ENCODE peak calls at places on chromosomes 16 and 17, in six cellular contexts. Z is GM04503; T is M059J; P is anterior cingulate cortex; M is stimulated activated CD8-positive, alpha-beta memory T cell treated with anti-CD3 and anti-CD28 coated beads, Interleukin-2, amount 100 ng/mL, for 48 hours; V is WTC11. G is an unnamed sample.
A peak's percentile ranks its signal among the peaks of the same experiment; 100 is the strongest.

GRCh38 chr16:48831081-48831722 is 221.2 kb upstream of the N4BP1 start:
- DNase-seq in Z (no peak), T (peak; percentile 7), P (no peak), M (no peak), V (peak; percentile 61), G (no peak)

GRCh38 chr16:4320030-4320429 is 4.2 kb downstream of the GLIS2 start:
- DNase-seq in Z (no peak), T (no peak), P (no peak), M (no peak), V (no peak), G (no peak)

GRCh38 chr16:88672776-88673175 is 9.9 kb upstream of the MVD start:
- DNase-seq in Z (no peak), T (no peak), P (no peak), M (no peak), V (peak; percentile 80), G (no peak)

GRCh38 chr17:47652570-47652969 is 2.9 kb downstream of the KPNB1 start:
- DNase-seq in Z (no peak), T (no peak), P (no peak), M (no peak), V (no peak), G (peak; percentile 32)

GRCh38 chr17:78665952-78666920 is 89.0 kb upstream of the DNAH17 start:
- DNase-seq in Z (no peak), T (peak; percentile 45), P (no peak), M (peak; percentile 26), V (no peak), G (peak; percentile 43)

GRCh38 chr16:21526923-21527807 is 72.2 kb upstream of the METTL9 start:
- DNase-seq in Z (no peak), T (no peak), P (no peak), M (no peak), V (no peak), G (no peak)

GRCh38 chr16:85579199-85579598 is 33.9 kb upstream of the GSE1 start:
- DNase-seq in Z (no peak), T (no peak), P (no peak), M (no peak), V (peak; percentile 78), G (no peak)

GRCh38 chr16:68629315-68629900 is 15.7 kb upstream of the CDH3 start:
- DNase-seq in Z (no peak), T (no peak), P (no peak), M (no peak), V (peak; percentile 37), G (no peak)

GRCh38 chr17:45228985-45229517 is 7.4 kb downstream of the FMNL1 start:
- DNase-seq in Z (no peak), T (peak; percentile 83), P (no peak), M (peak; percentile 92), V (peak; percentile 59), G (peak; percentile 95)

GRCh38 chr16:143456-143855 is 5.0 kb upstream of the NPRL3 start:
- DNase-seq in Z (no peak), T (no peak), P (no peak), M (no peak), V (no peak), G (no peak)

GRCh38 chr16:75593825-75594820 is 27.9 kb downstream of the GABARAPL2 start:
- DNase-seq in Z (peak; percentile 17), T (peak; percentile 60), P (no peak), M (no peak), V (peak; percentile 44), G (peak; percentile 66)

GRCh38 chr16:83901101-83901500 is 2.2 kb downstream of the MLYCD start:
- DNase-seq in Z (peak; percentile 21), T (no peak), P (no peak), M (no peak), V (no peak), G (peak; percentile 14)

GRCh38 chr16:83098536-83098935 is 471.8 kb downstream of the CDH13 start:
- DNase-seq in Z (no peak), T (peak; percentile 24), P (no peak), M (no peak), V (no peak), G (no peak)

GRCh38 chr17:1720856-1721386 is 3.6 kb upstream of the WDR81 start:
- DNase-seq in Z (no peak), T (peak; percentile 52), P (no peak), M (peak; percentile 53), V (peak; percentile 84), G (peak; percentile 74)

GRCh38 chr17:7840875-7841274 is 6.9 kb downstream of the KDM6B start:
- DNase-seq in Z (no peak), T (no peak), P (no peak), M (no peak), V (no peak), G (no peak)

GRCh38 chr17:58501451-58501850 is 13.0 kb downstream of the MTMR4 start:
- DNase-seq in Z (no peak), T (no peak), P (no peak), M (no peak), V (no peak), G (no peak)

GRCh38 chr16:84881702-84882521 is 62.1 kb downstream of the CRISPLD2 start:
- DNase-seq in Z (peak; percentile 90), T (peak; percentile 87), P (no peak), M (no peak), V (no peak), G (peak; percentile 88)

G was measured in choroid plexus epithelial cell.